ENCODE peak calls at places on chromosomes 4 and X, in eight cellular contexts. Z is fibroblast of lung; R is GM12878; W is SJSA1; U is breast epithelium; G is tibial nerve; H is astrocyte; M is effector memory CD4-positive, alpha-beta T cell. D is an unnamed sample.
A peak's percentile ranks its signal among the peaks of the same experiment; 100 is the strongest.

GRCh38 chrX:9663216-9663615 is 102.4 kb downstream of the GPR143 start:
- DNase-seq in Z (no peak), R (no peak), W (no peak), U (no peak), G (no peak), H (no peak), M (no peak), D (no peak)

GRCh38 chr4:97153042-97153441 is 990.2 kb downstream of the STPG2 start:
- DNase-seq in Z (peak; percentile 12), R (no peak), W (no peak), U (no peak), G (no peak), H (no peak), M (no peak), D (no peak)

GRCh38 chr4:153787156-153787555 is 1.7 kb downstream of the SFRP2 start:
- DNase-seq in Z (no peak), R (no peak), W (no peak), U (no peak), G (no peak), H (no peak), M (no peak), D (no peak)

GRCh38 chr4:86058621-86059020 is 301.2 kb downstream of the MAPK10 start:
- DNase-seq in Z (no peak), R (no peak), W (no peak), U (no peak), G (no peak), H (no peak), M (no peak), D (no peak)

GRCh38 chrX:154097003-154097596 is 417 bp downstream of the MECP2 start:
- DNase-seq in Z (peak; percentile 57), R (no peak), W (peak; percentile 71), U (peak; percentile 52), G (peak; percentile 33), H (peak; percentile 27), M (peak; percentile 61), D (peak; percentile 62)

GRCh38 chr4:153782567-153782966 is 6.3 kb downstream of the SFRP2 start:
- DNase-seq in Z (no peak), R (no peak), W (no peak), U (no peak), G (no peak), H (no peak), M (no peak), D (no peak)

GRCh38 chr4:47525154-47525819 is 40.2 kb downstream of the ATP10D start:
- DNase-seq in Z (peak; percentile 98), R (no peak), W (peak; percentile 46), U (no peak), G (no peak), H (peak; percentile 98), M (no peak), D (no peak)

GRCh38 chr4:179595671-179596410 is 2153.6 kb upstream of the AGA start:
- DNase-seq in Z (peak; percentile 98), R (no peak), W (no peak), U (no peak), G (no peak), H (peak; percentile 97), M (no peak), D (no peak)

GRCh38 chr4:182883351-182883750 is 33.8 kb downstream of the DCTD start:
- DNase-seq in Z (no peak), R (no peak), W (no peak), U (no peak), G (no peak), H (no peak), M (no peak), D (no peak)

GRCh38 chrX:153818571-153819397 is 11.6 kb downstream of the PDZD4 start:
- DNase-seq in Z (no peak), R (no peak), W (no peak), U (no peak), G (no peak), H (no peak), M (peak; percentile 48), D (peak; percentile 38)

GRCh38 chrX:40434947-40435346 is 145.8 kb upstream of the ATP6AP2 start:
- DNase-seq in Z (peak; percentile 59), R (no peak), W (no peak), U (no peak), G (no peak), H (peak; percentile 27), M (no peak), D (no peak)

GRCh38 chr4:53461244-53461643 is 83.8 kb downstream of the FIP1L1 start:
- DNase-seq in Z (peak; percentile 33), R (no peak), W (no peak), U (no peak), G (no peak), H (no peak), M (no peak), D (no peak)

GRCh38 chrX:96372313-96373046 is 312.2 kb upstream of the DIAPH2 start:
- DNase-seq in Z (peak; percentile 12), R (no peak), W (no peak), U (no peak), G (no peak), H (no peak), M (no peak), D (no peak)

DNA sequence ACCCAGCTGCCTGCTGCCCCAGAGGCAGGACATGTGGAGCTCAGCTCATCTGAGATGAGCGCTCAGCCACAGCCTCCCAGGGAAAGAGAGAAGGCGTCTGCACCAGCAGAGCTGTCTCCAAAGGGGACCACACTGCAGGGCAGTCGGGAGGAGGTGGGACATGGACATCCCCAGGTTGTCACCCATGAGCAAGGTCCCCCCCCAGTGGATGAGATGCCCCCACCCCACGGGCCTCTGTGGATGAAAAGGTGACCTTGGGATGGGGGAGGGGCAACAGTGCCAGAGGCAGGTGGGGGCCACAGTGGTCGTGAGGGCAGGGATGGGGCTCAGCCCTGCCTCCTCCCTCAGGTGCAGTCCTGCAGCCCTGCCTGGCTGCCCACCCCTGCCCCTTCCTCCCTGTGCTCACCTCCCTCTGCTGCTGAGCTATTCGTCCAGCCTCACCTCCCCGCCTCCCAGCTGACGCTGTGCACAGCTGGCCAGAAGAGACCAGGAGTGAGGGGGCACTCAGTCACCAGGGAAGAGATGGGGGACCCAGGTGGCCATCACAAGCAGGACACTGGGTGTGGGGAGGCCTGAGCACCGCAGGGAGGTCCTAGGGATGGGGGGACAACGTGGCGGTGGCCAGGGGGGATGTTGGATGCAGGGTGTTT is 9.3 kb downstream of the NKX1-1 start:
- DNase-seq in Z (no peak), R (no peak), W (no peak), U (peak; percentile 37), G (no peak), H (no peak), M (no peak), D (peak; percentile 6)
- H3K9me3 ChIP-seq in Z (peaks cover 2% of the 10 kb centered on the region), R (peaks cover 19% of the 10 kb centered on the region), W (no peaks in the 10 kb centered on the region), U (peaks cover 9% of the 10 kb centered on the region), G (peaks cover 35% of the 10 kb centered on the region), H (peaks cover 13% of the 10 kb centered on the region), M (no peaks in the 10 kb centered on the region), D (no peaks in the 10 kb centered on the region)

DNA sequence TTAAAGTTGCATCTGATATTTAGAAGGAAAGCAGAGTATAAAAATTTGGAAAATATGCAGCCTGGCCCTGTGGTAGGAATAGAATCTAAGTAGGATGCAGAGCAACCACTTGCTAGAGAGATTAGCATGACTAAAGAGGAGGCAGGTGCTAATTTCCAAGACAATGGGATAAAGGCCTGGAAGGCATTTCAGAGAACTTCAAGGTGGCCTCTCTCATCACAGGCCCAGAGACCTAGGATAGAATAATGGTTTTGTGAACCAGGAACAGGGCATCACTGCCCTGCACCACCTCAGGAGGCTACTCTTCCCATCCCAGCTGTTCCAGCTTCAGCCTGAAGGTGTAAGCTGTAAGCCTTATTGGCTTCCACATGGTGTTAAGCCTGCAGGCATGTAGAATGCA is 621.7 kb upstream of the HS3ST1 start:
- DNase-seq in Z (no peak), R (no peak), W (no peak), U (no peak), G (no peak), H (no peak), M (no peak), D (no peak)
- H3K9me3 ChIP-seq in Z (no peaks in the 10 kb centered on the region), R (no peaks in the 10 kb centered on the region), W (no peaks in the 10 kb centered on the region), U (no peaks in the 10 kb centered on the region), G (no peaks in the 10 kb centered on the region), H (peaks cover 3% of the 10 kb centered on the region), M (no peaks in the 10 kb centered on the region), D (no peaks in the 10 kb centered on the region)

GRCh38 chrX:42946544-42947223 is 168.7 kb upstream of the PPP1R2C start:
- DNase-seq in Z (no peak), R (no peak), W (no peak), U (no peak), G (no peak), H (no peak), M (no peak), D (no peak)
- H3K9me3 ChIP-seq in Z (no peaks in the 10 kb centered on the region), R (no peaks in the 10 kb centered on the region), W (no peaks in the 10 kb centered on the region), U (no peaks in the 10 kb centered on the region), G (no peaks in the 10 kb centered on the region), H (no peaks in the 10 kb centered on the region), M (no peaks in the 10 kb centered on the region), D (no peaks in the 10 kb centered on the region)

GRCh38 chrX:26653050-26653449 is 437.1 kb downstream of the MAGEB5 start:
- DNase-seq in Z (no peak), R (no peak), W (no peak), U (no peak), G (no peak), H (no peak), M (no peak), D (no peak)
- H3K9me3 ChIP-seq in Z (no peaks in the 10 kb centered on the region), R (no peaks in the 10 kb centered on the region), W (no peaks in the 10 kb centered on the region), U (peaks cover 55% of the 10 kb centered on the region), G (peaks cover 23% of the 10 kb centered on the region), H (peaks cover 4% of the 10 kb centered on the region), M (no peaks in the 10 kb centered on the region), D (no peaks in the 10 kb centered on the region)

DNA sequence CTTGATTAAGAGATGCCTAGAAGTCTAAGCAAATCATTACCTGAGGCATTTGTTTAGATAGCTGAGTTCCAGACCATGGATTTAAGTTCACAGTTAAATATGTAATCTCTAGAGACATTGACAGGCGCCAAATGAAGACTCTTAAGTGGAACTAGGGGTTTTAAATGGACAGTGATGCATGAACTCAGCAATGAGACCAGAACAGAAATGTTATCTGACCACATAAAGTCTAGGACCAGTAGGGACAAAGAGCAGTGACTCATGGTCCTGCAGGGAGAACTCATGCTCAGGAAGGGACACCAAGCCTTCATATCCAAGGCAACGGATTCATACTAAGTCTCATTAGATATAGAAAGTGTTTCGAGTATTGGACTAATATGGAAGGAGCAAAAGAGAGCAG is 152.3 kb downstream of the PPARGC1A start:
- DNase-seq in Z (peak; percentile 6), R (no peak), W (no peak), U (no peak), G (no peak), H (no peak), M (no peak), D (no peak)
- H3K9me3 ChIP-seq in Z (no peaks in the 10 kb centered on the region), R (no peaks in the 10 kb centered on the region), W (no peaks in the 10 kb centered on the region), U (no peaks in the 10 kb centered on the region), G (no peaks in the 10 kb centered on the region), H (no peaks in the 10 kb centered on the region), M (no peaks in the 10 kb centered on the region), D (no peaks in the 10 kb centered on the region)

D was measured in T-helper 17 cell.